ENCODE peak calls at places on chromosomes 1 and 21, in four cellular contexts. T is prostate gland, O is hepatocyte, H is uterus. Z is an unnamed sample. For H3K4me1 and H3K27me3, the result is how much of the 10 kb centered on the place peaks cover.

GRCh38 chr1:241998412-241998921 is 431 bp downstream of the MAP1LC3C start:
- DNase-seq in T (no peak), O (peak), H (peak), Z (peak)

GRCh38 chr1:203202431-203203245 is 16.1 kb upstream of the CHI3L1 start:
- DNase-seq in T (no peak), O (peak), H (peak), Z (peak)

GRCh38 chr1:33709174-33709573 is 154.7 kb upstream of the HMGB4 start:
- DNase-seq in T (no peak), O (no peak), H (no peak), Z (no peak)

GRCh38 chr1:46072975-46073374 is 59.5 kb downstream of the PIK3R3 start:
- DNase-seq in T (no peak), O (no peak), H (no peak), Z (no peak)

GRCh38 chr1:89962742-89963075 is 32.2 kb upstream of the ZNF326 start:
- DNase-seq in T (no peak), O (no peak), H (no peak), Z (no peak)

GRCh38 chr1:59006309-59006698 is 222.5 kb upstream of the JUN start:
- DNase-seq in T (no peak), O (no peak), H (no peak), Z (no peak)

GRCh38 chr1:50447961-50448360 is 24.7 kb upstream of the DMRTA2 start:
- DNase-seq in T (no peak), O (no peak), H (no peak), Z (no peak)

GRCh38 chr1:213245270-213245669 is 194.2 kb downstream of the RPS6KC1 start:
- DNase-seq in T (no peak), O (peak), H (no peak), Z (no peak)

GRCh38 chr1:36710901-36711300 is 228.2 kb upstream of the CSF3R start:
- DNase-seq in T (no peak), O (no peak), H (no peak), Z (no peak)

GRCh38 chr1:6743189-6744101 is 41.8 kb upstream of the CAMTA1 start:
- DNase-seq in T (peak), O (no peak), H (peak), Z (peak)

GRCh38 chr1:39788426-39788757 is 273 bp downstream of the BMP8B start:
- DNase-seq in T (no peak), O (no peak), H (no peak), Z (no peak)

GRCh38 chr1:242005866-242006565 is 7.1 kb upstream of the MAP1LC3C start:
- DNase-seq in T (no peak), O (no peak), H (no peak), Z (no peak)

GRCh38 chr1:46248122-46248920 is 758 bp downstream of the RAD54L start:
- DNase-seq in T (no peak), O (peak), H (peak), Z (no peak)

GRCh38 chr1:32939655-32940371 is 24.8 kb downstream of the RNF19B start:
- DNase-seq in T (no peak), O (peak), H (peak), Z (peak)

GRCh38 chr1:21617126-21617738 is 51.9 kb downstream of the RAP1GAP start:
- DNase-seq in T (no peak), O (no peak), H (no peak), Z (no peak)

GRCh38 chr1:199084293-199084692 is 445.5 kb downstream of the PTPRC start:
- DNase-seq in T (no peak), O (no peak), H (no peak), Z (no peak)

GRCh38 chr1:39269791-39270342 is 65.4 kb downstream of the MACF1 start:
- DNase-seq in T (no peak), O (peak), H (peak), Z (no peak)

GRCh38 chr1:212607206-212607923 is 1.2 kb upstream of the ATF3 start:
- DNase-seq in T (peak), O (no peak), H (peak), Z (peak)

GRCh38 chr1:196148367-196148970 is 459.8 kb downstream of the KCNT2 start:
- DNase-seq in T (no peak), O (peak), H (no peak), Z (no peak)

GRCh38 chr1:160460214-160460642 is 59.9 kb downstream of the VANGL2 start:
- DNase-seq in T (no peak), O (no peak), H (no peak), Z (no peak)

GRCh38 chr1:62228883-62229187 is 34.2 kb downstream of the L1TD1 start:
- DNase-seq in T (no peak), O (no peak), H (no peak), Z (no peak)

GRCh38 chr1:93180723-93181613 is at the start of gene CCDC18:
- DNase-seq in T (no peak), O (no peak), H (no peak), Z (no peak)

GRCh38 chr1:107897428-107898339 is 67.3 kb downstream of the VAV3 start:
- DNase-seq in T (no peak), O (no peak), H (no peak), Z (no peak)

GRCh38 chr1:6523566-6523965 is 30.7 kb downstream of the NOL9 start:
- DNase-seq in T (no peak), O (peak), H (no peak), Z (no peak)

GRCh38 chr1:21944261-21945074 is 7.4 kb upstream of the HSPG2 start:
- DNase-seq in T (peak), O (no peak), H (no peak), Z (no peak)

GRCh38 chr1:51960262-51960661 is 30.2 kb downstream of the RAB3B start:
- DNase-seq in T (no peak), O (peak), H (no peak), Z (no peak)

GRCh38 chr1:108142773-108143394 is 57.3 kb downstream of the SLC25A24 start:
- DNase-seq in T (no peak), O (no peak), H (no peak), Z (no peak)

GRCh38 chr1:32828341-32828740 is 10.9 kb downstream of the S100PBP start:
- DNase-seq in T (no peak), O (peak), H (no peak), Z (no peak)

GRCh38 chr1:98325646-98326441 is 335.7 kb upstream of the SNX7 start:
- DNase-seq in T (no peak), O (peak), H (peak), Z (peak)

DNA sequence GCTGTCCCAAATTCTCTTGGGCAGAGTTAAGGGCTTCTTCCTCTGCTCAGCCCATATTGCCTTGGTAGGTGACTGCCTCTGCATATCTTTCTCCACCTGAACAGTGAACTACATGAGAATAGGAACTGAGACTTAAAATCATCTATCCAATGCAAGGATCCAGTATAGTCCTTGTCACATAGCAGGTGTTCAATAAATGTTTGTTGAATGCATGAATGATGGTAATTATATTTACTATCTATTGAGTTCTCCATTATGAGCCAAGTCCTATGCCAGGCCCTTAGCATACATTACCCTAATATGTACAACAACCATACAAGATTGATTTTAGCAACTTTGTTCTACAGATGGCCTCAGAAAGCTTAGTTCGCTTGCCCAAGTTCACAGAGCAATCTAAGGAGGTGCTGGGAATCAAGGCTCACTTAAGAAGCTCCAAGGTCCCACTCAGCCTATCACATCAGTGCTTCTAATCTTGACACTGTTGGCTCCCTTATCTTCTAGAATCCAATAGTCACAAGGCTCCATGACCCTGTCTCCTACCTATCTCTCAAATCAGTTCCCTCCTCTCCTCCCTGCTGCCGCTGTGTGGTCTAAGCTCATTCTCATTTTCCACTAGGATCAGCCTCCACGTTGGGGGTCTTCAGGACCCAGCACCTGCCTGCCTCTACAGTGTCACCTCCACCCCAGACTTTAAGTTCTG is 2.2 kb upstream of the CDK18 start:
- DNase-seq in T (no peak), O (no peak), H (no peak), Z (no peak)
- H3K4me1 ChIP-seq in T (under half), O (under half), H (under half), Z (under half)

GRCh38 chr1:56359036-56359435 is 220.3 kb downstream of the PLPP3 start:
- DNase-seq in T (no peak), O (no peak), H (no peak), Z (no peak)

GRCh38 chr1:56356376-56356775 is 223.0 kb downstream of the PLPP3 start:
- DNase-seq in T (no peak), O (no peak), H (no peak), Z (no peak)

GRCh38 chr1:56357931-56358783 is 221.2 kb downstream of the PLPP3 start:
- DNase-seq in T (no peak), O (no peak), H (no peak), Z (no peak)

GRCh38 chr1:56355422-56355821 is 223.9 kb downstream of the PLPP3 start:
- DNase-seq in T (no peak), O (no peak), H (no peak), Z (no peak)

GRCh38 chr1:56355918-56356317 is 223.4 kb downstream of the PLPP3 start:
- DNase-seq in T (no peak), O (no peak), H (no peak), Z (no peak)
- H3K27me3 ChIP-seq in T (under half), O (under half), H (under half), Z (under half)

DNA sequence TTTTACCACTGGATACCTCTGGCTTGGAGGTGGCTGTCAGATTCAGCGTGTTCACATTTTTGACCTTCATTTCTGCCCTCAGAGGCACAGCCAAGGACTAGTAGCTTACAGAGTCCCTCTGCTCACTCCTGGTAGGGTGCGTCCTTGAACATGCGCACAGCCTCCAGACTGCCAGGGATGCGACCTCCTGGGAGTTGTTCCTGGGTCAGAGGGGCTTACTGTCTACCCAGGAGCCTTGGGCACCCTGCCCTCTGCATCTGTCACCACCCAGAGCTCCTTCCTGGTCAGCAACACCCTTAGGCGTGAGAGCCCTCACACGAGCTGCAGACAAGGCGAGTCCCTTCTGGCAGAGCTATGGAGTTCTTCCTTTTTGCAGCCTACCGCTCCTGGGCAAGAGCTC is 1.7 kb downstream of the SLX9 start:
- DNase-seq in T (no peak), O (no peak), H (no peak), Z (no peak)
- H3K4me3 ChIP-seq in T (no peak), O (no peak), H (no peak), Z (no peak)

DNA sequence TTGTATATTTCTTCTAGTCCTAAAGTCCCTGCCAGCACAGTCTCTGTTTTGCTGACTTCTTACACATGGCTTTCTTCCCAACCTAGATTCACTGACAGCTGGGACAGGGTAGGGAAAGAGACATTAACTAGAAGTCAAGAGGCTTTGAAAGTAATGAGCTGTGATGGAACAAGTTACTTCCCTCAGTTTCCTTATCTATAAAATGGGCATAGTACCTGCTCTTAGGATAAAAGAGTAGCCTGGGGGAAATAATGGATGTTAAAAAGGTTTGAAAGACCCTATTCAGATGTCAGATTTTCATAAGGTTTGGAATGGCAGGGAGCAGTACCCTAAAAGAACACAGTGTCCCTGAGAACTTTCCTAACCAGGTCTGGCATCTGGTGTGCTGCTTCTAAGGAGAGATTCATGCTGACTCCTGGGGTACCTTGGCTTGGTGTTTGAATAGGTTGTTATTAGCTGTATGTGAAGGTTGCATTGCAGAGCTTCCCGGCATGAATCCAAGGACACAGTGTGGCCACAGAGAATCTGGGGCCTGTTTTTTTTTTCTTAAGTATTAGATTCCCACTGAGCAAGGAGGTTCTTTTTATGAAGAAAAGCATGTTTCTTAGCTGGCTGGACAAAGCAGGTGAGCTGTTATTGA is 47.6 kb downstream of the RASSF5 start:
- DNase-seq in T (no peak), O (no peak), H (no peak), Z (no peak)
- H3K4me1 ChIP-seq in T (under half), O (under half), H (under half), Z (under half)

GRCh38 chr1:201094829-201095228 is 17.4 kb downstream of the CACNA1S start:
- DNase-seq in T (no peak), O (no peak), H (no peak), Z (no peak)

GRCh38 chr1:201095581-201096531 is 16.4 kb downstream of the CACNA1S start:
- DNase-seq in T (peak), O (no peak), H (no peak), Z (no peak)

GRCh38 chr1:201100169-201100930 is 11.9 kb downstream of the CACNA1S start:
- DNase-seq in T (no peak), O (no peak), H (no peak), Z (no peak)

GRCh38 chr1:201096977-201097856 is 15.0 kb downstream of the CACNA1S start:
- DNase-seq in T (no peak), O (no peak), H (no peak), Z (no peak)

GRCh38 chr1:201098992-201099391 is 13.2 kb downstream of the CACNA1S start:
- DNase-seq in T (no peak), O (no peak), H (no peak), Z (no peak)
- H3K27me3 ChIP-seq in T (under half), O (under half), H (under half), Z (under half)

GRCh38 chr1:55579332-55579996 is 364.3 kb upstream of the USP24 start:
- DNase-seq in T (no peak), O (no peak), H (no peak), Z (no peak)

GRCh38 chr1:55585402-55585792 is 370.2 kb upstream of the USP24 start:
- DNase-seq in T (no peak), O (no peak), H (no peak), Z (no peak)

GRCh38 chr1:55584521-55585401 is 369.6 kb upstream of the USP24 start:
- DNase-seq in T (no peak), O (peak), H (peak), Z (no peak)

GRCh38 chr1:55582078-55582477 is 366.9 kb upstream of the USP24 start:
- DNase-seq in T (no peak), O (no peak), H (no peak), Z (no peak)

GRCh38 chr1:55580845-55581332 is 365.7 kb upstream of the USP24 start:
- DNase-seq in T (peak), O (peak), H (no peak), Z (no peak)
- H3K4me3 ChIP-seq in T (no peak), O (no peak), H (no peak), Z (no peak)

GRCh38 chr1:183636783-183637182 is 1.2 kb upstream of the ARPC5 start:
- DNase-seq in T (no peak), O (no peak), H (no peak), Z (no peak)
- H3K4me1 ChIP-seq in T (under half), O (under half), H (under half), Z (under half)

DNA sequence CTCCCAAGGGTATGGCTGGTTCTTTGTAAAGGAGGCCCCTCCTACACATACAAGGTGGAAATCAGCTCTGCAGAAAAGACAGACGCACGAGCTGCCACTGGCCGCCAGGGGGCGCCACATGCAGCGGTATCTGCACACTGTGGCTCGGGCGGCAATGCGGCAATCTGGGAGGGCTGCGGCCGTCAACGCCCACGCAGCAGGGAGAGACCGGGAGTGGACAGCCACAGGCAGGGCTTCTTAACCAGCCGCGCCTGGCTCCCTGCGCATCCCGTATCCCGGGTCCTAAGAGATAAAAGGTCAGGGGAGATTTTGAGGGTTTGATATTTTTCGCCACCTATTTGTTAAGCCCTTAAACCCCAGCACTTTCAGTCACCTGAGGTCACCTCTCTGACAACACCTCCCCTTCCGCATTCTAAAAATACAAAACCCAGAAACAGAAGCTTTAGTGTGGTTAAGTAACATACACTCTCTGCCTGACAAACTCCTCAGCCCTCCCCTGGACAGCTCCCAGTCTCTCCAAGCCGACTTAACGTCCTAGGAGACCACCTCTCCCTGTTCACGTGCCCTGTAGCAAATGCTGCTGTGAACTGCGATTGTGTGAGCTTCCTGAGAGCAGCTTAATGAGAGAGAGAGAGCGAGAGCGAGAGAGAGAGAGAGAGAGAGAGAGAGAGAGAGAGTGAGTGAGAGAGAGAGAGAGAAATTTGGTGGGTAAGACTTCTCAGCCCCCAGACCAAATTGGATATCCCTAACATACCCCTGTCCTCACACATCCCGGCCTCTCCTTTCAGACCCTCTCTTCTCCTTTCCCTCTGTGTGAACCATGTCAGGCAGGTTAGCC is 13.5 kb upstream of the KCNA2 start:
- DNase-seq in T (peak), O (peak), H (peak), Z (peak)
- H3K27me3 ChIP-seq in T (under half), O (half or more), H (under half), Z (under half)

DNA sequence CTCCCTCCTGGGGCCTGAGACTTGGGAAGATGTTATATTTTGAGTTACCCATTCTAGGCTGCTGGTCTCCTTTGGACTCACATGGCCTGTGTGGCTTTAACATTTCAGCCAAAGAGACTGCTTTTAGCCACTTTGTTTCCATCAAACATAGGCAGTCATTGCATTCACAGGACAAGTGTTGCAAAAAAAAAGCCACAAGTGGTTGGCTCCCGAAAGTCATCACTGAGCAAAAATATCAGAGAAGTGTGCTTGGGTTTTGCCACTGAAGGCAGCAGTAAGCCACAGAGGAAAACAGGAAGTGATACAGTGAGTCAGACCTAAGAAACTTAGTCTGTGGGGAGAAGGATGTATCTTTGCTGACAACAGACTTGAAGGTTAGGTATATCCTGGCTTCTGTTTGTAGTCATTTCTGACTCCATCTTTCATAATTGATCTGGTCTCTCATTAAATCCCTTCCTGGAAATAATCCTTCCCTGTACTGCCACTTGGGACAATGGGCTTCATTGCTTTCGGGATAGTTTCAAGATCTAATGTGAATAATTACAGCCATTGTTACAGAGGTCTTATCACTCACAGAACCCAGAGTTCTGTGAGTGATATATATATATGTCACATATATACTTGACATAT is 80.9 kb downstream of the COLGALT2 start:
- DNase-seq in T (no peak), O (no peak), H (no peak), Z (no peak)
- H3K4me3 ChIP-seq in T (no peak), O (no peak), H (no peak), Z (no peak)